ENCODE peak calls at places on chromosomes 3 and 15, in nine cellular contexts. U is DND-41, J is astrocyte, K is GM23338, C is hepatocyte, Z is neuronal stem cell, H is OCI-LY7, G is fibroblast of lung, L is H9. F is an unnamed sample.

GRCh38 chr3:53842436-53843194 is 3.6 kb downstream of the CHDH start:
- DNase-seq in U (no peak), J (peak), K (peak), C (peak), Z (no peak), H (no peak), G (no peak), L (peak), F (no peak)

GRCh38 chr3:48130321-48130881 is 57.8 kb downstream of the CDC25A start:
- DNase-seq in U (no peak), J (peak), K (no peak), C (peak), Z (no peak), H (no peak), G (peak), L (no peak), F (no peak)

GRCh38 chr3:14436954-14437281 is 34.5 kb downstream of the SLC6A6 start:
- DNase-seq in U (no peak), J (no peak), K (no peak), C (no peak), Z (no peak), H (no peak), G (no peak), L (no peak), F (no peak)

GRCh38 chr3:100041328-100041749 is 73.0 kb downstream of the FILIP1L start:
- DNase-seq in U (no peak), J (peak), K (no peak), C (peak), Z (no peak), H (no peak), G (peak), L (no peak), F (no peak)

GRCh38 chr3:32886911-32887310 is 64.5 kb upstream of the CCR4 start:
- DNase-seq in U (no peak), J (no peak), K (no peak), C (no peak), Z (no peak), H (no peak), G (no peak), L (no peak), F (peak)

GRCh38 chr15:92634641-92635272 is 20.8 kb downstream of the FAM174B start:
- DNase-seq in U (no peak), J (no peak), K (no peak), C (no peak), Z (no peak), H (no peak), G (no peak), L (no peak), F (no peak)

GRCh38 chr3:4533489-4534443 is 40.6 kb downstream of the ITPR1 start:
- DNase-seq in U (no peak), J (peak), K (peak), C (no peak), Z (no peak), H (no peak), G (peak), L (no peak), F (no peak)

GRCh38 chr3:197516517-197516889 is 39.3 kb downstream of the BDH1 start:
- DNase-seq in U (no peak), J (peak), K (no peak), C (peak), Z (no peak), H (no peak), G (peak), L (no peak), F (no peak)

GRCh38 chr3:87333393-87333892 is 57.1 kb upstream of the POU1F1 start:
- DNase-seq in U (no peak), J (peak), K (no peak), C (peak), Z (no peak), H (no peak), G (peak), L (no peak), F (no peak)

GRCh38 chr3:126288314-126288713 is 68.9 kb downstream of the KLF15 start:
- DNase-seq in U (no peak), J (no peak), K (peak), C (no peak), Z (peak), H (no peak), G (no peak), L (peak), F (no peak)

GRCh38 chr3:119403201-119403600 is 60.2 kb downstream of the TMEM39A start:
- DNase-seq in U (no peak), J (no peak), K (no peak), C (no peak), Z (no peak), H (no peak), G (no peak), L (no peak), F (no peak)

GRCh38 chr15:45186771-45187577 is 792 bp downstream of the SHF start:
- DNase-seq in U (no peak), J (no peak), K (peak), C (no peak), Z (no peak), H (no peak), G (no peak), L (peak), F (no peak)

GRCh38 chr3:13457593-13457992 is 22.5 kb upstream of the HDAC11 start:
- DNase-seq in U (no peak), J (no peak), K (no peak), C (no peak), Z (no peak), H (no peak), G (peak), L (no peak), F (no peak)

GRCh38 chr3:187572431-187572830 is 97.8 kb downstream of the SST start:
- DNase-seq in U (no peak), J (no peak), K (no peak), C (no peak), Z (no peak), H (no peak), G (no peak), L (no peak), F (no peak)

GRCh38 chr3:17442332-17443049 is 299.9 kb downstream of the TBC1D5 start:
- DNase-seq in U (no peak), J (peak), K (no peak), C (peak), Z (no peak), H (no peak), G (no peak), L (no peak), F (no peak)

GRCh38 chr3:57006949-57007419 is 53.5 kb upstream of the SPATA12 start:
- DNase-seq in U (no peak), J (peak), K (peak), C (peak), Z (no peak), H (peak), G (peak), L (peak), F (no peak)

GRCh38 chr3:129162729-129163579 is 2.1 kb upstream of the ISY1 start:
- DNase-seq in U (peak), J (no peak), K (peak), C (no peak), Z (peak), H (peak), G (peak), L (no peak), F (no peak)

GRCh38 chr3:146161725-146162047 is 702 bp upstream of the PLOD2 start:
- DNase-seq in U (no peak), J (peak), K (peak), C (peak), Z (no peak), H (no peak), G (peak), L (no peak), F (no peak)

GRCh38 chr3:139448104-139448503 is 28.2 kb downstream of the RBP2 start:
- DNase-seq in U (no peak), J (no peak), K (no peak), C (no peak), Z (no peak), H (no peak), G (no peak), L (no peak), F (no peak)

GRCh38 chr3:46027736-46028397 is 584 bp upstream of the XCR1 start:
- DNase-seq in U (no peak), J (no peak), K (peak), C (peak), Z (no peak), H (peak), G (no peak), L (no peak), F (peak)

GRCh38 chr15:26177816-26178215 is 314.7 kb upstream of the ATP10A start:
- DNase-seq in U (no peak), J (no peak), K (no peak), C (no peak), Z (no peak), H (no peak), G (no peak), L (no peak), F (no peak)

GRCh38 chr3:155500429-155500828 is 206.9 kb upstream of the STRIT1 start:
- DNase-seq in U (no peak), J (no peak), K (no peak), C (no peak), Z (no peak), H (no peak), G (no peak), L (no peak), F (no peak)

GRCh38 chr15:90610220-90610619 is 80.5 kb downstream of the CRTC3 start:
- DNase-seq in U (no peak), J (no peak), K (no peak), C (no peak), Z (no peak), H (no peak), G (peak), L (no peak), F (no peak)

GRCh38 chr15:74830868-74831267 is 4.4 kb downstream of the CPLX3 start:
- DNase-seq in U (no peak), J (no peak), K (no peak), C (no peak), Z (no peak), H (no peak), G (no peak), L (no peak), F (no peak)

GRCh38 chr3:29240248-29240647 is 40.6 kb upstream of the RBMS3 start:
- DNase-seq in U (no peak), J (peak), K (peak), C (no peak), Z (no peak), H (no peak), G (peak), L (no peak), F (no peak)

GRCh38 chr3:177279118-177279815 is 82.0 kb upstream of the TBL1XR1 start:
- DNase-seq in U (no peak), J (peak), K (peak), C (no peak), Z (no peak), H (no peak), G (no peak), L (no peak), F (no peak)

GRCh38 chr3:177283983-177284382 is 86.7 kb upstream of the TBL1XR1 start:
- DNase-seq in U (no peak), J (no peak), K (no peak), C (no peak), Z (no peak), H (no peak), G (no peak), L (no peak), F (no peak)

GRCh38 chr3:177281292-177281942 is 84.1 kb upstream of the TBL1XR1 start:
- DNase-seq in U (peak), J (no peak), K (no peak), C (no peak), Z (no peak), H (peak), G (no peak), L (no peak), F (no peak)

GRCh38 chr3:177284383-177284881 is 87.2 kb upstream of the TBL1XR1 start:
- DNase-seq in U (peak), J (peak), K (peak), C (peak), Z (no peak), H (no peak), G (peak), L (peak), F (no peak)

GRCh38 chr3:177282028-177282655 is 84.9 kb upstream of the TBL1XR1 start:
- DNase-seq in U (peak), J (no peak), K (no peak), C (no peak), Z (no peak), H (peak), G (no peak), L (no peak), F (peak)
- H3K4me2 ChIP-seq in U (no peak), J (no peak), K (peak), C (no peak), Z (no peak), H (peak), G (no peak), L (no peak), F (no peak)

DNA sequence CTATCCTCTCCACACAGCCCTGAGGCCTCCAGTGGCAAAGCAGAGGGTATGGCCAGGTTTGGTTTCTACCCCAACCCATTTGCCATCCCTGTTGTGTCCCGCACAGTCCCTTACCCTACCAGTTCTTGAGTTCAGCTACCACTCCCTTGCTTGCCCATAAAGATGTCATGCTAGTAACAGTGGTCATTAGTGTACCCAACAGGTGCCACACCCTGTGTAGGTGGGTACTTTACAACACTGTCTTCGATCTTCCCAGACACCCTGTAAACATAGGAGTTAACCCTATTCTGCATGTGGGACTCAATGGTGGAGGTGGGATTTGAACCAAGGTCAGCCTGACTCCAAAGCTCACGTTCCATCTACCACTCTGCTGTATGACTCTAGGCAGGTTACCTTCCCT is 23.2 kb downstream of the LINGO1 start:
- DNase-seq in U (no peak), J (no peak), K (no peak), C (no peak), Z (no peak), H (no peak), G (no peak), L (no peak), F (no peak)
- H3K4me2 ChIP-seq in U (no peak), J (no peak), K (no peak), C (no peak), Z (no peak), H (no peak), G (no peak), L (no peak), F (no peak)

GRCh38 chr3:194672876-194673275 is 885 bp upstream of the LSG1 start:
- DNase-seq in U (no peak), J (no peak), K (no peak), C (no peak), Z (peak), H (no peak), G (no peak), L (no peak), F (no peak)

GRCh38 chr3:194673761-194674160 is 1.8 kb upstream of the LSG1 start:
- DNase-seq in U (no peak), J (no peak), K (no peak), C (no peak), Z (no peak), H (no peak), G (no peak), L (no peak), F (no peak)

GRCh38 chr3:194676471-194676870 is 4.5 kb upstream of the LSG1 start:
- DNase-seq in U (no peak), J (no peak), K (no peak), C (no peak), Z (no peak), H (no peak), G (no peak), L (no peak), F (no peak)

GRCh38 chr3:194675081-194675640 is 3.2 kb upstream of the LSG1 start:
- DNase-seq in U (no peak), J (peak), K (no peak), C (no peak), Z (no peak), H (no peak), G (no peak), L (no peak), F (no peak)

GRCh38 chr3:194675680-194676079 is 3.7 kb upstream of the LSG1 start:
- DNase-seq in U (no peak), J (no peak), K (no peak), C (no peak), Z (no peak), H (no peak), G (no peak), L (no peak), F (no peak)
- H3K4me2 ChIP-seq in U (no peak), J (peak), K (no peak), C (no peak), Z (no peak), H (no peak), G (no peak), L (no peak), F (no peak)

GRCh38 chr3:69318410-69318809 is 67.5 kb downstream of the FRMD4B start:
- DNase-seq in U (no peak), J (no peak), K (no peak), C (no peak), Z (no peak), H (no peak), G (no peak), L (no peak), F (no peak)

GRCh38 chr3:69321301-69321986 is 64.4 kb downstream of the FRMD4B start:
- DNase-seq in U (no peak), J (no peak), K (no peak), C (no peak), Z (no peak), H (no peak), G (no peak), L (no peak), F (peak)

GRCh38 chr3:69322110-69322509 is 63.8 kb downstream of the FRMD4B start:
- DNase-seq in U (no peak), J (no peak), K (no peak), C (no peak), Z (no peak), H (no peak), G (no peak), L (no peak), F (no peak)

GRCh38 chr3:69319652-69320051 is 66.2 kb downstream of the FRMD4B start:
- DNase-seq in U (no peak), J (no peak), K (no peak), C (no peak), Z (no peak), H (no peak), G (no peak), L (no peak), F (no peak)

GRCh38 chr3:69320867-69321266 is 65.0 kb downstream of the FRMD4B start:
- DNase-seq in U (no peak), J (no peak), K (no peak), C (no peak), Z (no peak), H (peak), G (peak), L (no peak), F (peak)
- H3K4me2 ChIP-seq in U (no peak), J (no peak), K (no peak), C (no peak), Z (no peak), H (peak), G (no peak), L (no peak), F (peak)

GRCh38 chr3:43998374-43998840 is 243.3 kb upstream of the TOPAZ1 start:
- DNase-seq in U (no peak), J (no peak), K (peak), C (peak), Z (no peak), H (peak), G (peak), L (peak), F (peak)
- H3K4me2 ChIP-seq in U (no peak), J (peak), K (peak), C (peak), Z (peak), H (peak), G (peak), L (peak), F (peak)

DNA sequence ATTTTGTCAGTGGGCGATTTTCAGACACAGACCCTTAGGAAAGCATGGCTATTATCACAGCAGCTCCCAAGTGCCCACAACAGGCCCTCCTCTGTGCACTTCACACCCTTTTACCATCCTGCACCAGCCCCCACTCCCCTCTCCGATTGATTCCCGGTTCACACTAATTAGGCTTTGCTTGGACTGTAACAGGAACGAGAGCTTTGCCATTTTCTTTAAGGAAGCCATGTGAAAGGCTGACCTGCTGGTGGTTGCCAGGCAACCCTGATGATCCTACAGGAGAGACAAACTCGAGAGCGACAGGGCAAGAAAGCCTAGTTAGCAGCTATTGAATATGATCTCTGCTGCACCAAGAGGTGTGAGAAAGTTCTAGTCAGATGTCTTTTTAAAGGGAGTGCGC is 28.2 kb upstream of the DET1 start:
- DNase-seq in U (no peak), J (no peak), K (peak), C (no peak), Z (peak), H (no peak), G (no peak), L (no peak), F (no peak)
- H3K4me2 ChIP-seq in U (no peak), J (no peak), K (no peak), C (no peak), Z (peak), H (no peak), G (no peak), L (no peak), F (no peak)

DNA sequence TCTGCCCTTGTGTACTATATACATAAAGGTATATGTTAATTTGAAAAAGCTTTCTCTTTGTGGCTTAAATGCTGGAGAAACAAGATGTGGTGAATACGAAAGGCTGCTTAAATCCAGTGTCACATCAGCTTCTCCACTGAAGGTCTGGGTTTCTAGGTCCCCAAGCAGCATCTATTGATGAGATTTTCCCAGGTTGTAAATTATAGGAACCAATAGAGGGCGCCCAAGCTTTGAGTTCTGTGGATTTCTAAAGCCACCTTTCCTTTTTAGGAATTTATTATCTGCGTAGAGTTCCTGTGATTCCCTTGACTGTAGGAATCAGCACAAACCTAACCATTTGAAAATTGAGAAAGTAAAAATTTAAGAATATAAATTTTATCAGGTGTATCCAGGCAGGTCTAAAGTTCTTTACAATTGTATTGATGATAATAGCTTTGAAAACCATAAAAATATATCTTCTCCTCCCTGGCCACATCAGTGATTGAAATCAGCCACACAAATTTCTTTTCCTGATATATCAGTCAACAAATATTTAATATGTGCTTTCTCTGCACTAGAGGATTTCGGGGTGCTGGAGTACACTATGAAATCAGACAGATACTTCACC is 88.3 kb upstream of the ADAMTSL3 start:
- DNase-seq in U (no peak), J (no peak), K (peak), C (peak), Z (peak), H (peak), G (peak), L (no peak), F (peak)
- H3K4me2 ChIP-seq in U (no peak), J (no peak), K (no peak), C (no peak), Z (no peak), H (no peak), G (no peak), L (no peak), F (no peak)

DNA sequence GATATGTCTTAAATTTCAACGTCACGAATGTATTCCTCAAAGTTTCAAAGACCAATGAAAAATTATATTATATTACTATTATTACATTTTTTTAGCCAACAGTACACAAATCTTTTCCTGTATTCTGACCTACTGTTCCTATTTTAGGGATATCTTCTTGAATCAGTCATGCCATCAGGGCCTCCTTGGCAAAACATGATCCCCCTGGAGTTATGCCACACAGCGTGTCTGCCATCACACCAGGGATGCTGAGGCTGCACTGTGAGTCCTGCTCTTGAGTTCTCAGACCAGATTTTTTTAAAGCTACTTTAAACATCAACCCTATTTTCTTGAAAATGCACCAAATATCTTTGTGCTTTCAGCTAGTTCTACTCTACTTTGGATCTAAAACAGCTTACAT is 425.9 kb upstream of the ZNF385D start:
- DNase-seq in U (no peak), J (no peak), K (no peak), C (no peak), Z (no peak), H (no peak), G (no peak), L (no peak), F (no peak)
- H3K4me2 ChIP-seq in U (no peak), J (no peak), K (no peak), C (no peak), Z (no peak), H (no peak), G (no peak), L (no peak), F (no peak)

DNA sequence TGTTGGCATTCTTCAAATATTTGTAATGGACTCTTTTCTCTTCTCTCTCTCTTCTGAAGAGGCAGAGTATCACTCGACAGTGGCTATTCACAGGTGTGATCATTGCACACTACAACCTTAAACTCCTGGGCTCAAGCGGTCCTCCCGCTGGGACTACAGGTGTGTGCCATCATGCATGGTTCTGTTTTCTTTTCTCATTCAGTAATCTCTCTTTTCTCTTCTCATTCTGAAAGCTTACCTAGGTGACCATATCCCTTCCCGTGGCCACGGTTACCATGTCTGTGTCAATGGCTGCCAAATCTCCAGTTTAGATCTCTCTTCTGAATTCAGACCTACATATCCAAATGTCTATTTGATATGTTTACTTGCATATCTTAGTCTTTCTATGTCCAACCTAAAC is 96.3 kb downstream of the SOX2 start:
- DNase-seq in U (no peak), J (no peak), K (no peak), C (no peak), Z (no peak), H (peak), G (no peak), L (no peak), F (no peak)
- H3K4me2 ChIP-seq in U (no peak), J (no peak), K (no peak), C (no peak), Z (no peak), H (peak), G (no peak), L (no peak), F (no peak)